ENCODE peak calls at places on chromosomes 3 and 15, in nine cellular contexts. A is Panc1; S is upper lobe of right lung; P is occipital lobe; B is RWPE1; L is HFF-Myc; U is EL; M is NCI-H524 treated with DMSO at 0.1 percent for 48 hours; R is stimulated activated CD8-positive, alpha-beta memory T cell treated with anti-CD3 and anti-CD28 coated beads, Interleukin-12 subunit alpha, Interleukin-12 subunit beta, amount 100 ng/mL, for 1 hour. Z is an unnamed sample.

GRCh38 chr3:28716939-28717338 is 368.3 kb upstream of the AZI2 start:
- DNase-seq in R (no peak), U (no peak), S (no peak), M (no peak), A (no peak), B (no peak), P (no peak), L (no peak), Z (no peak)

GRCh38 chr3:190811775-190812480 is 50.6 kb downstream of the GMNC start:
- DNase-seq in M (peak), R (no peak), B (peak), P (no peak), L (peak), U (peak), A (peak), S (no peak), Z (no peak)

GRCh38 chr15:52391074-52391473 is 95.5 kb upstream of the MYO5C start:
- DNase-seq in B (no peak), A (no peak), P (no peak), S (no peak), M (no peak), L (no peak), U (no peak), R (no peak), Z (no peak)

GRCh38 chr15:101128191-101128590 is 123.7 kb downstream of the CHSY1 start:
- DNase-seq in A (no peak), R (no peak), B (peak), P (no peak), U (peak), S (no peak), L (peak), M (no peak), Z (no peak)

GRCh38 chr15:65028921-65029735 is at the start of gene MTFMT:
- DNase-seq in B (peak), U (peak), L (no peak), M (peak), R (peak), S (peak), P (peak), A (no peak), Z (peak)

GRCh38 chr3:25904248-25904647 is 114.4 kb downstream of the OXSM start:
- DNase-seq in R (no peak), U (no peak), B (no peak), M (peak), A (no peak), L (no peak), P (no peak), S (no peak), Z (no peak)

GRCh38 chr15:60563539-60564404 is 84.8 kb upstream of the ICE2 start:
- DNase-seq in L (no peak), S (no peak), R (no peak), M (no peak), A (no peak), U (no peak), B (no peak), P (no peak), Z (no peak)

GRCh38 chr3:138875754-138876664 is 41.3 kb upstream of the PIK3CB start:
- DNase-seq in A (no peak), S (no peak), R (no peak), P (no peak), M (no peak), B (no peak), L (no peak), U (no peak), Z (no peak)

GRCh38 chr15:34582461-34583357 is 742 bp downstream of the GOLGA8B start:
- DNase-seq in R (no peak), M (no peak), A (no peak), L (no peak), U (peak), B (peak), S (peak), P (no peak), Z (peak)

GRCh38 chr15:49235446-49236207 is 65.6 kb downstream of the GALK2 start:
- DNase-seq in U (peak), M (peak), R (peak), A (peak), B (peak), P (peak), S (no peak), L (peak), Z (peak)

GRCh38 chr3:40741729-40742128 is 217.0 kb downstream of the ZNF621 start:
- DNase-seq in S (no peak), U (peak), L (peak), R (no peak), A (no peak), P (peak), B (no peak), M (peak), Z (no peak)

GRCh38 chr3:114624676-114625181 is 330.9 kb downstream of the TIGIT start:
- DNase-seq in P (peak), R (no peak), U (peak), S (peak), B (peak), M (no peak), L (peak), A (peak), Z (no peak)

GRCh38 chr3:4994823-4995499 is 15.7 kb downstream of the BHLHE40 start:
- DNase-seq in B (peak), M (no peak), R (no peak), P (peak), L (no peak), A (no peak), U (peak), S (no peak), Z (no peak)

GRCh38 chr15:75577401-75578205 is 1.5 kb downstream of the PTPN9 start:
- DNase-seq in B (peak), U (peak), M (no peak), R (no peak), A (no peak), P (no peak), S (no peak), L (no peak), Z (no peak)

GRCh38 chr3:167880183-167880582 is 144.7 kb downstream of the SERPINI1 start:
- DNase-seq in L (no peak), R (no peak), B (no peak), U (no peak), M (no peak), A (no peak), S (no peak), P (no peak), Z (no peak)

GRCh38 chr15:67433495-67434099 is 87.3 kb upstream of the C15orf61 start:
- DNase-seq in S (no peak), A (no peak), B (peak), U (peak), R (no peak), M (no peak), P (no peak), L (peak), Z (no peak)

GRCh38 chr15:95972812-95973211 is 357.7 kb upstream of the NR2F2 start:
- DNase-seq in B (no peak), P (no peak), M (no peak), A (no peak), U (no peak), S (no peak), L (no peak), R (no peak), Z (no peak)

GRCh38 chr15:30956216-30956803 is 35.1 kb downstream of the MTMR10 start:
- DNase-seq in B (no peak), R (no peak), L (no peak), S (no peak), P (no peak), U (peak), A (no peak), M (no peak), Z (no peak)

GRCh38 chr15:83064859-83065258 is 2.2 kb downstream of the BTBD1 start:
- DNase-seq in P (no peak), M (no peak), L (no peak), S (no peak), R (no peak), A (no peak), B (no peak), U (no peak), Z (no peak)

GRCh38 chr3:127655641-127656040 is 17.1 kb upstream of the ABTB1 start:
- DNase-seq in A (no peak), B (no peak), S (no peak), R (no peak), P (no peak), U (peak), L (no peak), M (no peak), Z (no peak)

GRCh38 chr3:69649713-69650419 is 89.4 kb upstream of the MITF start:
- DNase-seq in P (no peak), A (no peak), U (no peak), S (no peak), B (no peak), R (no peak), M (no peak), L (no peak), Z (no peak)

GRCh38 chr3:45042162-45042561 is 16.1 kb downstream of the CLEC3B start:
- DNase-seq in R (no peak), M (no peak), P (no peak), L (no peak), B (no peak), A (no peak), U (no peak), S (no peak), Z (no peak)

GRCh38 chr3:188817103-188817919 is 354.5 kb upstream of the TPRG1 start:
- DNase-seq in U (no peak), L (no peak), A (no peak), B (peak), P (no peak), M (no peak), S (no peak), R (no peak), Z (no peak)

GRCh38 chr3:136343873-136344281 is 93.7 kb downstream of the PCCB start:
- DNase-seq in M (no peak), U (peak), L (peak), R (no peak), B (peak), P (peak), S (peak), A (peak), Z (no peak)

GRCh38 chr15:20341901-20342605 is 199.5 kb downstream of the GOLGA6L6 start:
- DNase-seq in U (no peak), S (peak), M (no peak), L (no peak), B (no peak), P (no peak), R (no peak), A (no peak), Z (no peak)

GRCh38 chr15:57545995-57546394 is 45.7 kb upstream of the MYZAP start:
- DNase-seq in A (no peak), L (no peak), B (no peak), U (no peak), R (no peak), M (peak), S (no peak), P (no peak), Z (no peak)

GRCh38 chr3:183253364-183253960 is 409 bp downstream of the B3GNT5 start:
- DNase-seq in B (no peak), S (peak), A (no peak), M (no peak), L (no peak), P (no peak), U (peak), R (no peak), Z (peak)

GRCh38 chr3:112984485-112984884 is 6.3 kb upstream of the GTPBP8 start:
- DNase-seq in S (no peak), R (peak), A (no peak), M (no peak), B (no peak), P (no peak), U (no peak), L (no peak), Z (no peak)

GRCh38 chr3:132279030-132279429 is 38.2 kb upstream of the ACP3 start:
- DNase-seq in B (no peak), P (no peak), R (no peak), L (no peak), M (no peak), A (no peak), S (no peak), U (no peak), Z (no peak)

GRCh38 chr3:128906031-128906803 is 26.8 kb downstream of the ACAD9 start:
- DNase-seq in S (no peak), M (no peak), U (no peak), P (no peak), L (no peak), B (no peak), A (no peak), R (no peak), Z (no peak)

GRCh38 chr3:141083831-141084624 is 32.9 kb downstream of the SPSB4 start:
- DNase-seq in L (no peak), B (no peak), P (no peak), M (peak), R (no peak), S (no peak), A (no peak), U (no peak), Z (no peak)